ENCODE peak calls at places on chromosome 1, in five cellular contexts. A is A549, N is AG04450, U is GM13977, G is mammary epithelial cell. Y is an unnamed sample.

GRCh38 chr1:247539214-247539613 is 3.0 kb upstream of the OR2C3 start:
- DNase-seq in A (no peak), N (no peak), U (no peak), G (no peak), Y (no peak)

GRCh38 chr1:3071507-3072177 is 2.6 kb downstream of the PRDM16 start:
- DNase-seq in A (no peak), N (no peak), U (no peak), G (no peak), Y (no peak)

GRCh38 chr1:212595787-212596714 is 12.5 kb upstream of the ATF3 start:
- DNase-seq in A (peak), N (peak), U (peak), G (peak), Y (peak)

GRCh38 chr1:8169364-8170058 is 143.4 kb upstream of the ERRFI1 start:
- DNase-seq in A (peak), N (peak), U (peak), G (peak), Y (no peak)

GRCh38 chr1:223716302-223716862 is 4.0 kb downstream of the CAPN2 start:
- DNase-seq in A (no peak), N (no peak), U (peak), G (no peak), Y (no peak)

GRCh38 chr1:228899421-228899956 is 164.2 kb downstream of the RHOU start:
- DNase-seq in A (no peak), N (no peak), U (no peak), G (no peak), Y (no peak)

GRCh38 chr1:152141971-152142584 is 16.9 kb downstream of the RPTN start:
- DNase-seq in A (peak), N (no peak), U (peak), G (peak), Y (peak)

GRCh38 chr1:155835548-155835947 is 21.5 kb downstream of the GON4L start:
- DNase-seq in A (no peak), N (no peak), U (no peak), G (no peak), Y (no peak)

GRCh38 chr1:113226118-113226517 is 153.1 kb downstream of the LRIG2 start:
- DNase-seq in A (no peak), N (no peak), U (peak), G (no peak), Y (no peak)

GRCh38 chr1:22930235-22930912 is 42.3 kb downstream of the LACTBL1 start:
- DNase-seq in A (peak), N (no peak), U (peak), G (peak), Y (peak)

GRCh38 chr1:219171192-219171935 is 2.3 kb upstream of the LYPLAL1 start:
- DNase-seq in A (no peak), N (no peak), U (no peak), G (no peak), Y (no peak)

GRCh38 chr1:232378266-232379041 is 251.5 kb downstream of the SIPA1L2 start:
- DNase-seq in A (no peak), N (no peak), U (no peak), G (no peak), Y (no peak)

GRCh38 chr1:233216009-233216408 is 79.5 kb downstream of the PCNX2 start:
- DNase-seq in A (no peak), N (no peak), U (no peak), G (no peak), Y (no peak)

GRCh38 chr1:113307771-113308451 is 82.4 kb upstream of the MAGI3 start:
- DNase-seq in A (no peak), N (no peak), U (no peak), G (peak), Y (no peak)

GRCh38 chr1:154865442-154866256 is 4.4 kb downstream of the KCNN3 start:
- DNase-seq in A (no peak), N (no peak), U (no peak), G (no peak), Y (no peak)

GRCh38 chr1:34918609-34919561 is 10.6 kb downstream of the DLGAP3 start:
- DNase-seq in A (no peak), N (no peak), U (peak), G (no peak), Y (no peak)

GRCh38 chr1:204196068-204196795 is at the start of gene KISS1:
- DNase-seq in A (no peak), N (no peak), U (no peak), G (no peak), Y (no peak)

DNA sequence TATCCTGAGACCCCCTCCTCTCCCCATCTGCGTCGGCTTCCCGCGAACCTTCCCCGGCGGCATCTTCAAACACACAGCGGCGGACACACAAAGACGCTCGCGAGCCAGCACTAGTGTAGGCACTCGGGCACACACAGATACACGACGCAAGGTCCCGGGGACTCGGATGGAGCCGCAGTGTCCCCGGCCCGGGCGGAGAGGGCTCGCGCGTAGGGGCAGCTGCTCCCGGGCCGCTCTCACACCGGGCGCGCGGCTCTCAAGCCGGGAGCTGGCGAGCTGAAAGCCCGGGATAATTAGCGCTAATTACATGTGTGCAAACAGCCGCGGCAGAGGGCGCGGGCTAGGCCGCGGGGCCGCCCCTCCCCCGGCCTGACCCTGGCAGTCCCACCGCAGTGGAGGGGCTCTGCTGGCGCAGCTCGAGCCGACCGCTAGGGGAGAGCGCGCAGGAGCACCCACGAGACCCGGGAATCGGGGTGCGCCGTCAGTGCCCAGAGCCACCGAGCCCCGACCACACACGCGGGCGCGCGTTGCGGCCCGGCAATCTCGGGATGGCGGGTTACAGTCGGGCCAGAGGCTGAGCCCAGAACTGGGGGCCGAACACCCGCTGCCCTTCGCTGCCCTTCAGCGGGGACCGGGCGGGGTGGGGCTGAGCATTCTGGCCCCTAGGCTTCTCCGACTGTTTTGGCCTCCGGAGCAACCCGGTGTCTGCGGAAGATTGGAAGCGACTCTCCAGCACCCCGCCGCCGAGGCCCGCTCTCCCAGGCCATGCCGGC is 271.6 kb downstream of the FOXD2 start:
- DNase-seq in A (peak), N (no peak), U (peak), G (no peak), Y (peak)
- TF ChIP-seq CTCF in A (peak), N (peak), U (peak), G (peak), Y (peak)

DNA sequence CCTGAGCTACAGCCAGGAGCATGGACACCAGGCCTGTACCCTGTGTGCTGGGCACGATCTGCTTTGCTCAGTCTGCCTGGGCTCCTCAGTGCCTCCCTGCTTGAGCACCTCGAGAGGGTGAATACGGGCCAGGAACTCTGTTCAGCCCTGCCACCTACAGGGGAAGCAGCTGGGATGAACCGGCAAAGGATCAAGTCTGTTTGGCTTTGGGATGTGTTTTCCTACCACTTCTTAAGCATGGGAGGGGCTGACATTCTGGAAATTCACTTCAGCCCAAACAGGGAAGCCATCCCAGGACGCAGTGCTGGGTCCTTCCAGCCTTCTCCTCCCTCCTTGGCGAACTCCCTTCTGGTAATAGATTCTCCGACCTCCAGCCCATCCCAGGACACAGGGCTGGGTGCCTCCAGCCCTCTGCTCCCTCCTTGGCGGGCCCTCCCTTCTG is 55.8 kb upstream of the SELENON start:
- DNase-seq in A (peak), N (no peak), U (no peak), G (peak), Y (peak)
- TF ChIP-seq CTCF in A (peak), N (peak), U (no peak), G (peak), Y (no peak)

GRCh38 chr1:55848906-55849305 is 633.7 kb upstream of the USP24 start:
- DNase-seq in A (no peak), N (no peak), U (no peak), G (peak), Y (peak)
- TF ChIP-seq CTCF in A (no peak), N (peak), U (no peak), G (no peak), Y (peak)

GRCh38 chr1:63920154-63921117 is 146.6 kb downstream of the ROR1 start:
- DNase-seq in A (peak), N (peak), U (no peak), G (peak), Y (no peak)
- TF ChIP-seq CTCF in A (peak), N (peak), U (peak), G (peak), Y (no peak)

Y was measured in endothelial cell.